ENCODE peak calls at places on chromosomes 12 and 14, in five cellular contexts. U is lower leg skin; D is CD8-positive, alpha-beta T cell; L is brain microvascular endothelial cell; W is astrocyte of the spinal cord. G is an unnamed sample.

GRCh38 chr12:93773122-93773871 is 96.1 kb downstream of the CRADD start:
- DNase-seq in U (no peak), D (no peak), L (peak), W (peak), G (no peak)

GRCh38 chr14:67837011-67837624 is 17.5 kb downstream of the RAD51B start:
- DNase-seq in U (no peak), D (no peak), L (peak), W (peak), G (peak)

GRCh38 chr12:71469235-71469873 is 29.8 kb downstream of the LGR5 start:
- DNase-seq in U (no peak), D (no peak), L (peak), W (peak), G (peak)

GRCh38 chr14:50082784-50083466 is 33.4 kb downstream of the VCPKMT start:
- DNase-seq in U (peak), D (peak), L (peak), W (peak), G (no peak)

GRCh38 chr12:209246-209645 is 4.7 kb downstream of the SLC6A12 start:
- DNase-seq in U (no peak), D (no peak), L (no peak), W (no peak), G (no peak)

GRCh38 chr14:75242546-75243273 is 35.9 kb upstream of the FOS start:
- DNase-seq in U (no peak), D (no peak), L (no peak), W (peak), G (peak)

GRCh38 chr14:39581474-39581873 is 149.2 kb upstream of the FBXO33 start:
- DNase-seq in U (no peak), D (no peak), L (no peak), W (peak), G (no peak)

GRCh38 chr12:116710367-116710766 is 27.5 kb downstream of the SPRING1 start:
- DNase-seq in U (no peak), D (no peak), L (no peak), W (no peak), G (no peak)

GRCh38 chr12:71223139-71223538 is 65.3 kb upstream of the TSPAN8 start:
- DNase-seq in U (no peak), D (no peak), L (no peak), W (no peak), G (no peak)

GRCh38 chr14:88955470-88955869 is 131.0 kb downstream of the TTC8 start:
- DNase-seq in U (no peak), D (no peak), L (no peak), W (peak), G (no peak)

GRCh38 chr14:103693514-103693913 is 21.7 kb downstream of the XRCC3 start:
- DNase-seq in U (peak), D (no peak), L (no peak), W (no peak), G (no peak)

GRCh38 chr14:91241848-91242247 is 2.7 kb downstream of the GPR68 start:
- DNase-seq in U (no peak), D (no peak), L (no peak), W (no peak), G (no peak)

GRCh38 chr12:109093022-109093918 is at the start of gene ALKBH2:
- DNase-seq in U (peak), D (peak), L (peak), W (peak), G (peak)

GRCh38 chr12:46892887-46893286 is 67.1 kb upstream of the SLC38A4 start:
- DNase-seq in U (no peak), D (no peak), L (no peak), W (no peak), G (no peak)

GRCh38 chr12:114409796-114410520 is 4.0 kb upstream of the TBX5 start:
- DNase-seq in U (no peak), D (no peak), L (no peak), W (no peak), G (no peak)

GRCh38 chr14:62661818-62662217 is 383.4 kb downstream of the KCNH5 start:
- DNase-seq in U (no peak), D (no peak), L (no peak), W (no peak), G (no peak)

GRCh38 chr12:21169878-21170472 is 39.0 kb downstream of the SLCO1B1 start:
- DNase-seq in U (no peak), D (no peak), L (peak), W (peak), G (peak)

GRCh38 chr12:85825751-85826150 is 10.5 kb downstream of the RASSF9 start:
- DNase-seq in U (no peak), D (no peak), L (no peak), W (peak), G (no peak)

GRCh38 chr14:67514650-67515385 is 18.3 kb upstream of the PLEKHH1 start:
- DNase-seq in U (peak), D (no peak), L (peak), W (peak), G (no peak)

GRCh38 chr12:126384029-126384564 is 1318.9 kb downstream of the AACS start:
- DNase-seq in U (no peak), D (no peak), L (no peak), W (no peak), G (no peak)

GRCh38 chr12:12590961-12591360 is 20.7 kb upstream of the CREBL2 start:
- DNase-seq in U (no peak), D (no peak), L (no peak), W (no peak), G (no peak)

GRCh38 chr14:76456200-76456599 is 80.3 kb downstream of the ESRRB start:
- DNase-seq in U (no peak), D (no peak), L (peak), W (no peak), G (no peak)

GRCh38 chr12:110349521-110350151 is 53.9 kb downstream of the ANAPC7 start:
- DNase-seq in U (no peak), D (no peak), L (no peak), W (no peak), G (no peak)

GRCh38 chr14:80776657-80777056 is 164.9 kb downstream of the CEP128 start:
- DNase-seq in U (no peak), D (no peak), L (no peak), W (no peak), G (no peak)

GRCh38 chr14:99945732-99946651 is 119.2 kb upstream of the EVL start:
- DNase-seq in U (no peak), D (no peak), L (no peak), W (no peak), G (no peak)

GRCh38 chr12:109900752-109901580 is 892 bp downstream of the TCHP start:
- DNase-seq in U (no peak), D (no peak), L (no peak), W (peak), G (no peak)

GRCh38 chr12:47216150-47216677 is 136.5 kb upstream of the AMIGO2 start:
- DNase-seq in U (peak), D (peak), L (no peak), W (no peak), G (no peak)

GRCh38 chr12:19130224-19131019 is 889 bp downstream of the PLEKHA5 start:
- DNase-seq in U (peak), D (no peak), L (no peak), W (peak), G (no peak)

GRCh38 chr14:53128303-53128702 is 24.8 kb downstream of the DDHD1 start:
- DNase-seq in U (no peak), D (no peak), L (no peak), W (no peak), G (no peak)

GRCh38 chr12:87300-87699 is 20.7 kb downstream of the IQSEC3 start:
- DNase-seq in U (no peak), D (no peak), L (no peak), W (peak), G (no peak)

GRCh38 chr12:57131896-57132744 is 3.8 kb downstream of the LRP1 start:
- DNase-seq in U (no peak), D (no peak), L (no peak), W (no peak), G (no peak)

GRCh38 chr12:58310828-58311273 is 369.5 kb downstream of the ATP23 start:
- DNase-seq in U (no peak), D (no peak), L (peak), W (peak), G (peak)

GRCh38 chr12:132397934-132398385 is 68.6 kb upstream of the GALNT9 start:
- DNase-seq in U (no peak), D (no peak), L (no peak), W (no peak), G (no peak)

GRCh38 chr12:68595246-68595645 is 15.5 kb upstream of the RAP1B start:
- DNase-seq in U (no peak), D (no peak), L (no peak), W (no peak), G (no peak)

GRCh38 chr12:68587448-68587873 is 23.2 kb upstream of the RAP1B start:
- DNase-seq in U (no peak), D (no peak), L (no peak), W (peak), G (no peak)

GRCh38 chr12:68589194-68589593 is 21.5 kb upstream of the RAP1B start:
- DNase-seq in U (no peak), D (no peak), L (no peak), W (no peak), G (no peak)

DNA sequence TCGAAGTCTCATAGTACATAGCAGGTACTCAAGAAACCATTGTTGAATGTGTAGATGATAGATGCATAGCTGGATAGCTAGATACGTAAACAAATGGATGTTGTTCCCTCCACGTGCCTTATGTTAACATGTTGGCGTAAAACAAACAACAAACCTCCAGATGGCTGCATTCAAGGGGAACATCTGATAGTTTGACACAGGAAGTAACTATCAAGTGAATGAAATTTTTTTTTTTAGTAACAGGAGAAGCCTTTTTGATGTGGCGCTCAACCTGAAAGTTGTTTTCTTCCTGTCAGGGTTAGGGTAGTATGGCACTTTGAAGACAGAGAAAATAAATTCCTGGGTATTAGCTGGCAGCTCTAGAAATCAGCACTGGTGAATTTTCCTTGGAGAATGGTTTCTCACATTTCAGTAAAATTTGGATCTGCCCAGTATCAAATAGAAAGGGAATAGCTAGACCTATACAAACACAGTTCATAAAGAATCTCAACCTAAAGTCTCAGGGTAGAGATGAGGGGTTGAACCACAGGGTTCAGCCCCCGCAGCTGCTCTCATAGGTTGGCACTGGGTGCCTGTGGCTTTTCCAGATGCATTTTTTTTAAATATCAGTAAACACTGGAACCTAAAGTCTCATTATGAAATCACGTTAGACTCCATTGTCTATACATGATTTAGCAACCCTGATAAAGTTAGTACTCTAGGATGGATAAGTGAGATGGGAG is 18.8 kb upstream of the RAP1B start:
- DNase-seq in U (no peak), D (no peak), L (no peak), W (no peak), G (no peak)
- H3K4me3 ChIP-seq in U (no peak), D (peak), L (no peak), W (no peak), G (no peak)

DNA sequence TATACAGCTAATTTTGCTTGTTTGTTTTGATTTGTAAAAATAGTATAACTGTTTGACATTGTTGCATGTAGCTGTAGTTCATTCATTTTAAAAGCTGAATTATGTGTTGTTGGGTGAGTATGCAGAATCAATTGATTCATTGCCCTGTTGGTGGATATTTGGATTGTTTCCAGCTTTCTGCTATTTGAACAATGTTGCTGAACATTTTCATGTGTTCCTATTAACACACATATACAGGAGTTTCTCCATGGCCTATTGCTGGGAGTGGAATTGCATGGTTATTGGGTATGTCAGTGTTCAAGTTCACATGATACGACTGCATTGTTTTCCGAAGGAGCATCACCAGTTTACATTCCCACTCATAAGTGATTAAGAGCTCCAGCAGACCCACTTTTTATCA is 75.3 kb downstream of the SRGAP1 start:
- DNase-seq in U (no peak), D (no peak), L (no peak), W (no peak), G (no peak)
- H3K4me3 ChIP-seq in U (no peak), D (no peak), L (no peak), W (no peak), G (no peak)

GRCh38 chr12:53182836-53183235 is 2.1 kb upstream of the CSAD start:
- DNase-seq in U (no peak), D (no peak), L (no peak), W (no peak), G (no peak)

GRCh38 chr12:53180270-53180930 is at the start of the genes CSAD and ZNF740:
- DNase-seq in U (peak), D (peak), L (peak), W (peak), G (peak)

GRCh38 chr12:53179694-53180269 is 740 bp upstream of the ZNF740 start:
- DNase-seq in U (peak), D (no peak), L (no peak), W (no peak), G (no peak)

GRCh38 chr12:53180931-53181645 is 363 bp upstream of the CSAD start:
- DNase-seq in U (no peak), D (no peak), L (peak), W (peak), G (no peak)

DNA sequence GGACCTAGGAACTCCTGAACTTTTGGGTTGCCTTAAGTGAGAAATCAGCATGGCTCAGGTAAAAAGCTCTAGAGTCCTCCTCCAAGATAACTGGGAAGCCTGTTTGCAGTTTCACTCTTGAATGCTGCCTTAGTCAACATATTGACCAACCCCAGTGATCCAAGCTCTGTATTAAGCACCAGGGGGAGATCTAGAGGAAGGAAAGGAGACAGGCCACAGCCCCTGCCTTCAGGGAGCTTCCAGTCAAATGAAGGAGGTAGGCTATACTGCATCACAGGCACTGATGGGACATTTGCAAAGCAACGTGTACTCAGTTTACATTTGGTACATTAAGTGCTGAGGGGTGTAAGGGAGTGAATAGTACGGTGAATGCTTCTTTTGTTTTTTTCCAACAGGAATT is 1.2 kb upstream of the CSAD start:
- DNase-seq in U (no peak), D (no peak), L (no peak), W (no peak), G (no peak)
- H3K4me3 ChIP-seq in U (no peak), D (peak), L (peak), W (peak), G (peak)

DNA sequence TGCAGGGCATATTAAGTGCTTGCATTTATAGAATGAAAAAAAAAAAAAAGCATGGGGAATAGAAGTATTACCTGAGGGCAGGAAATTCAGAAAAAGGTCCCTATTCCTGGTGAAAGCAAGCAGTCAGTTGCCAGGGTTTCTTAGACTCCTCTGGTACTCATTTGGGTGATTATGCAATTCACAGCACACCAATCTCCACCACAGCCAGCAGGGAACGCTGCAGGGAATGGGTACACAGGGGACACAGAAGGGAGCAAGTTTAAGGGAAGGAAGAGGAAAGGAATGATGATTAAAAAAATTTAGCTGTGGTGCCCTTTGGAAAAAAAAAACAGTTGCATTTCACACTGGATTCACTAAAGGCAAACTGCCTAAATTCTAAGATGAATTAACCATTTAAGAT is 14.2 kb downstream of the BLTP3B start:
- DNase-seq in U (no peak), D (no peak), L (no peak), W (peak), G (no peak)
- H3K4me3 ChIP-seq in U (no peak), D (no peak), L (no peak), W (no peak), G (no peak)

DNA sequence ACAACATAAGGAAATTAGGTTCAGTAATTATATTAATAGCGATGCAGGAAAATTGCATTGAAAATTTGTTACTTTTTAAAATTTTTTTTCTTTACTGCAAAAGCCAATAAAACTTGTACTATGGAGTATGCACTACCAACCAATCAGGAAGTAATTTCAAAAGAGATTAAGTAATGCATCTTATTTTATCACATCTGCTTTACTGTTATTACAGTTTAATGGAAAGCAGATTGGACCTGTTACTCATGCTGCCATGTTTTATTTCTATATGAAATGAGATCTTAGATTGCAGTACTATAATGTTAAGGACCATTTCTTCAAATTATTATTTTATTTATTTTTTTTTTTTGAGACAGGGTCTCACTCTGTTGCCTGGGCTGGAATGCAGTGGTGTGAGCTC is 1.7 kb upstream of the STRN3 start:
- DNase-seq in U (no peak), D (no peak), L (no peak), W (no peak), G (no peak)
- H3K4me3 ChIP-seq in U (no peak), D (no peak), L (no peak), W (no peak), G (no peak)

GRCh38 chr12:14696265-14696741 is at the start of gene GUCY2C:
- DNase-seq in U (no peak), D (no peak), L (no peak), W (no peak), G (no peak)
- H3K4me3 ChIP-seq in U (no peak), D (no peak), L (no peak), W (no peak), G (no peak)

G was measured in skeletal muscle cell.